ENCODE peak calls at places on chromosomes 2 and 18, in six cellular contexts. U is A549, V is endodermal cell, M is trophoblast cell, A is IMR-90, X is transverse colon. B is an unnamed sample.

GRCh38 chr18:1663879-1664705 is 759.4 kb downstream of the ADCYAP1 start:
- DNase-seq in U (peak), V (peak), M (peak), A (no peak), X (peak), B (no peak)

GRCh38 chr2:16948710-16949109 is 283.1 kb upstream of the CYRIA start:
- DNase-seq in U (no peak), V (no peak), M (no peak), A (no peak), X (no peak), B (no peak)

GRCh38 chr18:3225588-3225987 is 5.8 kb upstream of the MYOM1 start:
- DNase-seq in U (no peak), V (no peak), M (no peak), A (no peak), X (no peak), B (no peak)

GRCh38 chr2:138718405-138718804 is 61.8 kb downstream of the NXPH2 start:
- DNase-seq in U (no peak), V (no peak), M (no peak), A (no peak), X (no peak), B (no peak)

GRCh38 chr2:217714268-217714643 is 288.5 kb downstream of the TNS1 start:
- DNase-seq in U (no peak), V (peak), M (no peak), A (peak), X (peak), B (no peak)

GRCh38 chr2:45162711-45163110 is 153.5 kb upstream of the SIX2 start:
- DNase-seq in U (no peak), V (no peak), M (no peak), A (no peak), X (no peak), B (no peak)

GRCh38 chr2:69686855-69687254 is 43.3 kb upstream of the AAK1 start:
- DNase-seq in U (no peak), V (no peak), M (peak), A (no peak), X (no peak), B (no peak)

GRCh38 chr2:186256540-186256939 is 229.5 kb upstream of the ZC3H15 start:
- DNase-seq in U (peak), V (no peak), M (peak), A (peak), X (no peak), B (peak)

GRCh38 chr2:215269397-215270117 is 42.3 kb upstream of the ATIC start:
- DNase-seq in U (peak), V (peak), M (peak), A (peak), X (peak), B (peak)

GRCh38 chr2:124804014-124804940 is 779.2 kb downstream of the CNTNAP5 start:
- DNase-seq in U (peak), V (peak), M (peak), A (peak), X (peak), B (no peak)

DNA sequence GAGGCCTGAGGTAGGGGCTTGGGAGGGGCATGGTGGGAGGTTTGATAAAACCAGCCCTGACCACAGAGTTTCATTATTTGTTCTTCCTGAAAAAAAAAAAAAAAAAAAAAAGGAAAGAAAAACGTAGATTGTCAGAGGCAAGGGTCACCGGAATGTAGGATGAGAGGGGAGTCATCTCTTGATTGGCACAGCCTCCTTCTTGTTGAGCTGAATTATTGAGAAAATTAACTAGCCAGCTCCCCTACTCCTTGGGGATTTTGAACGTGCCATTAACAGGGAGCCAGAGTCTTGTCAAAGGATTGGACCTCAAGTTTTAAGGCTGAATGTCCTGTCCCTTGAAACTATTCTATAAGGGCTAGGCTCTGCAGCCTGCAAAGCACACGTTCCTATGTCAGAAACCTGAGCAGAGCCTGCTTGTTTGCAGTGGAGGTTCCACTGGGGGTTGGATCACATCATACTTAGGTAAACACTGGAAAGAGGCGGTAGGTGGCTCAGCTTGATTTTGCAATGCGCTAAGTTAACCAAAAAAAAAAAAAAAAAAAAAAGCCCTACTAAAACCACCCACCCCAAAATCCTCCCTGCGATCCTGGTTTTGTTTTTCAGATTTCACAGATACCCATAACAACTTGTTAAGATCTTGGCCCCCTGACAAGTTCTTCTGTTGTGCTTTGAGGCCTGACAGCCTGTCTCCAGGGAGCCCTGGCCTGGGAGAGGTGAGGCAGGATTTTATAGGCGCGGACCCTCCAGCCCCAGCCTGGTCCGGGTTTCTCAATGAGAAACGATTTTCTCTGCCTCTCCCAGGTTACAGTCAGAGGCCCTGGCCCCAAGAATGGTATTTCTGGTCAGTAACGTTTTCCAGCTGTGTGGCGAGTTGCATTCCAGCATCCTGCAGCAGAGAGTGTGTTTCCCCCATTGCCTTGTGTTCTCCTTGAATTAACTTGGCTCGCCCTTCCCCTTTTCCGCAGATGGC is 2.5 kb downstream of the INHBB start:
- DNase-seq in U (peak), V (no peak), M (no peak), A (peak), X (no peak), B (no peak)
- H3K4me3 ChIP-seq in U (peak), V (no peak), M (no peak), A (no peak), X (no peak), B (no peak)

DNA sequence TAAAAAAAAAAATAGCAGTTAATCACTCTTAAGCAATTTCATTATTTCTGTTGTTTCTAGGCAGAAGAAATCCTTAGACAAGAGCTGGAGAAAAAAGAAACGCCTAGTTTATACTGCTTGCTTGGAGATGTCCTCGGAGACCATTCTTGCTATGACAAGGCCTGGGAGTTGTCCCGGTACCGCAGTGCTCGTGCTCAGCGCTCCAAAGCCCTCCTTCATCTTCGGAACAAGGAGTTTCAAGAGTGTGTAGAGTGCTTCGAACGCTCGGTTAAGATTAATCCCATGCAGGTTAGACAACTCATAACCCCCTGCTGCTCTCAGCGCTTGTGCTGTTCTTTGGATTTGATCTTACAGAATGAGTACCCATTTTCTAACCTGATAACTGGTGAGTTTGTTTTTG is 130.4 kb downstream of the TTC27 start:
- DNase-seq in U (no peak), V (no peak), M (no peak), A (no peak), X (no peak), B (no peak)
- H3K4me3 ChIP-seq in U (no peak), V (no peak), M (no peak), A (no peak), X (no peak), B (no peak)

GRCh38 chr2:128686498-128686861 is 367.8 kb upstream of the HS6ST1 start:
- DNase-seq in U (no peak), V (no peak), M (no peak), A (no peak), X (no peak), B (no peak)
- H3K4me3 ChIP-seq in U (no peak), V (no peak), M (no peak), A (no peak), X (no peak), B (no peak)

DNA sequence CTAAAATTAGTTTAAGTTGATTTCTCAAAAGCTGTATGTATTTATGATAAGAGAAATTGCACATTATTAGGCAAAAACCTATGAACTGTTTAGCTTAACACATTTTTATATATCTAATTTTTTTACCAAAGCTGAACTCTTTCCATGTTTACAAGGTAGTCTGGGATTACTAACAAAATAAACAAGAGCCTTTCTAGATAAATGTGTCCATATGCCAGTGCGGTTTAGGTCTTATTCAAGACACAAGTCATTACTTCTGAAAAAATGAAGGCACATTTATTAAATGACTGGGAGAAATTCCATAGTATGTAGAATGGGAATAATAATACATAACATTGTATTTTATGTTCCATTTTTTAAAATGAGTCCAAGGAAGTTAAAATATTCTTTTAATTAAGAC is 82.0 kb downstream of the DPP4 start:
- DNase-seq in U (no peak), V (no peak), M (no peak), A (peak), X (no peak), B (no peak)
- H3K4me3 ChIP-seq in U (no peak), V (no peak), M (no peak), A (no peak), X (no peak), B (no peak)

GRCh38 chr2:73979686-73980085 is 5.0 kb upstream of the TET3 start:
- DNase-seq in U (peak), V (no peak), M (peak), A (peak), X (no peak), B (peak)
- H3K4me3 ChIP-seq in U (no peak), V (no peak), M (no peak), A (no peak), X (no peak), B (no peak)

DNA sequence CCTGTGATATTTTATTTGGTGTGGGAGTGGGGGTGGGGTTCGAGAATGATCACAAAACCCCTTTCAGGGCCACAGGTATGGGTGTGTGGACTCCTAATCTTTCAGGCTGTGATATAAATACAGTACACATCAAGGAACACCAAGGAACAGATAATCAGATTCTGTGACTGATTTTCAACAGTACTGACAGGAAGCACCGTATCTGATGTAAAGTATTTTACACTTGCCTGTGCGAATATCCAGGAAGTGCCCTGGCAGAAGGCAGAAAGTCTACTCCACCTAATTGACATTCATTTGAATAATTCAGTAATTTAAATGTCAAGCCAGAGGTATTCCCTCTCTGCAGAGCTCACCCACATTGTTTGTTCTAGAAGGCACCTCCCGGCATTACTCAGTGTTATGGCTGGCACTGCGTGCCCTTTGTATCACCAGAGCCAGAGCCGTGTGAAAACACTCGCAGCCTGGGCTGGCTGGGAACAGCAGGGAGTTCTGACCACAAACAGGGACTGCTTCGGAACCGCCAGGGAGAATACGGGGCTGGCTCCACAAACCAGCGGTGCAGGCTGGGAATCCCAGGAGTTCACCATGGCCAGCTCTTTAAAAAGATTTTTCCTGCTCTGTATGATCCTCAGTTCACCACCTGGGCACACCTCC is 91.8 kb downstream of the ACVR1 start:
- DNase-seq in U (peak), V (peak), M (no peak), A (peak), X (peak), B (no peak)
- H3K4me3 ChIP-seq in U (peak), V (no peak), M (no peak), A (no peak), X (peak), B (no peak)